ENCODE peak calls at places on chromosome 12, in six cellular contexts. H is tibial artery, A is iPS DF 6.9, Q is lower lobe of right lung, W is prostate gland, G is A549. R is an unnamed sample.

GRCh38 chr12:11719678-11720099 is 70.2 kb downstream of the ETV6 start:
- DNase-seq in W (no peak), G (no peak), H (peak; percentile 77), A (no peak), Q (peak; percentile 79), R (peak; percentile 90)

GRCh38 chr12:47244730-47245285 is 165.0 kb upstream of the AMIGO2 start:
- DNase-seq in Q (no peak), H (no peak), A (no peak), W (no peak), G (no peak), R (no peak)

GRCh38 chr12:47841506-47841905 is 21.8 kb upstream of the HDAC7 start:
- DNase-seq in H (no peak), W (no peak), A (no peak), Q (no peak), G (no peak), R (no peak)

GRCh38 chr12:88127099-88127498 is 14.8 kb downstream of the CEP290 start:
- DNase-seq in W (no peak), A (no peak), G (no peak), H (no peak), Q (no peak), R (no peak)

GRCh38 chr12:105843989-105844768 is 294.6 kb downstream of the NUAK1 start:
- DNase-seq in W (no peak), Q (no peak), G (no peak), A (no peak), H (no peak), R (no peak)

GRCh38 chr12:75491169-75491568 is 10.6 kb downstream of the GLIPR1 start:
- DNase-seq in Q (no peak), G (no peak), W (no peak), A (no peak), H (no peak), R (no peak)

GRCh38 chr12:47870175-47870781 is 34.5 kb downstream of the VDR start:
- DNase-seq in W (no peak), G (peak; percentile 34), H (peak; percentile 79), A (peak; percentile 33), Q (no peak), R (peak; percentile 68)

GRCh38 chr12:10184261-10184843 is 5.5 kb downstream of the TMEM52B start:
- DNase-seq in H (no peak), Q (no peak), A (no peak), G (no peak), W (no peak), R (no peak)

GRCh38 chr12:47744005-47744651 is 14.6 kb downstream of the RAPGEF3 start:
- DNase-seq in H (no peak), G (peak; percentile 39), W (peak; percentile 85), A (peak; percentile 70), Q (peak; percentile 78), R (no peak)

GRCh38 chr12:31491395-31491794 is 99.5 kb downstream of the DENND5B start:
- DNase-seq in W (no peak), G (no peak), A (no peak), H (no peak), Q (no peak), R (no peak)
- H3K27ac ChIP-seq in W (no peak overlapping the region), G (peak overlapping the region; percentile 83), A (no peak overlapping the region), H (no peak overlapping the region), Q (no peak overlapping the region), R (no peak overlapping the region)

DNA sequence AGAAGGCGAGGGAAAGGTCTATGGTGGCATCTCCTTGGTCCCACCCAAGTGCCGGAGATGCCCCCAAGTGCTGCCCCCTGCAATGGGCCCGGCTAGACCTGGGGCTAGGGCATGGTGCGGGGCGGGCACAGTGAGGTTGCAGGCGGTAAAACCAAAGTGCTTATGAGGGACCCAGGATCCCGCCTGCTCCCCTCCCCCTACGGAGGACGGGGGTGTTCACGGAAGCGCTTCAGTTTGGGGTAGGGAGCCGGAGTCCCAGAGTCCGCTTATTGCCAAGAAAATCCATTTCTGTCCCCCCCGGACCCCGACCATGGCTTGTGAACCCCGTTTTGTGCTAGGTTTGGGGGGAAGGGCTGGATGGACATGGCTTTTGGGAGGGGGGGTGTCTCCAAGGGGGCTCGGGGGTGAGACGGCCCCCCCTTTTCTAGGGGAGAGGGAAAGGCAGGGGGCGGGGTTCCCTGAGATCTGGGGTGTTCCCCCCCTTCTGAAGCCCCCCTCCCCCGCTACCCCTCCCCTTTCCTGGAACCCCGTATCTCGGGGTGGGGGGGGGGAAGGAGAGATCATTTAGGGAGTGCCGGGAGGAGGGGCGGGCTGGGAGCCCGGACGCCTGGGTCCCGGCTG is 5.4 kb upstream of the GPR84 start:
- DNase-seq in H (no peak), Q (no peak), G (no peak), A (no peak), W (no peak), R (peak; percentile 67)
- H3K4me3 ChIP-seq in H (peak overlapping the region; percentile 46), Q (peak overlapping the region; percentile 46), G (peak overlapping the region; percentile 47), A (peak overlapping the region; percentile 26), W (peak overlapping the region; percentile 18), R (no peak overlapping the region)

GRCh38 chr12:122563361-122563760 is 36.3 kb downstream of the KNTC1 start:
- DNase-seq in W (no peak), A (no peak), G (no peak), Q (no peak), H (no peak), R (no peak)

GRCh38 chr12:122558721-122559641 is 31.9 kb downstream of the KNTC1 start:
- DNase-seq in G (no peak), H (no peak), W (no peak), Q (no peak), A (no peak), R (no peak)

DNA sequence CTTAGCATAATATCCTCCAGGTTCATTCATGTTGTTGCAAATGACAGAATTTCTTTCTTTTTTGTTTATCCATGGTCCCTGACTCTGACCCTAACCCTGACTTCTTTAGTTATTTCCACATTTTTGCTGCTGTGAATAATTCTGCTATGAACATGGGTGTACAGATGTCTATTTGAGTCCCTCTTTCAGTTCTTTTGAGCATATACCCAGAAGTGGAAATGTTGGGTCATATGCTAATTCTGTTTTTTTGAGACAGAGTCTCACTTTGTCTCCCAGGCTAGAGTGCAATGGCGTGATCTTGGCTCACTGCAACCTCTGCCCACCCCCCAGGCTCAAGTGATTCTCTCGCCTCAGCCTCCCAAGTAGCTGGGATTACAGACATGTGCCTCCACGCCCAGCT is 33.1 kb downstream of the KNTC1 start:
- DNase-seq in A (no peak), H (no peak), W (no peak), Q (no peak), G (no peak), R (no peak)
- H3K27ac ChIP-seq in A (no peak overlapping the region), H (no peak overlapping the region), W (no peak overlapping the region), Q (no peak overlapping the region), G (no peak overlapping the region), R (no peak overlapping the region)

GRCh38 chr12:119803391-119803791 is 73.7 kb downstream of the CIT start:
- DNase-seq in A (peak; percentile 29), G (no peak), W (peak; percentile 12), H (no peak), Q (no peak), R (no peak)

GRCh38 chr12:119804011-119804641 is 73.0 kb downstream of the CIT start:
- DNase-seq in Q (peak; percentile 55), H (no peak), W (peak; percentile 51), A (peak; percentile 64), G (peak; percentile 63), R (peak; percentile 60)

GRCh38 chr12:119797090-119797489 is 80.0 kb downstream of the CIT start:
- DNase-seq in G (no peak), W (no peak), A (no peak), H (no peak), Q (no peak), R (no peak)

GRCh38 chr12:119807380-119807779 is 69.7 kb downstream of the CIT start:
- DNase-seq in Q (no peak), H (no peak), A (no peak), G (no peak), W (no peak), R (no peak)

GRCh38 chr12:119802472-119802871 is 74.6 kb downstream of the CIT start:
- DNase-seq in Q (no peak), W (peak; percentile 30), G (no peak), H (peak; percentile 70), A (no peak), R (peak; percentile 81)
- H3K4me3 ChIP-seq in Q (no peak overlapping the region), W (no peak overlapping the region), G (no peak overlapping the region), H (no peak overlapping the region), A (no peak overlapping the region), R (no peak overlapping the region)

GRCh38 chr12:90501412-90501811 is 453.6 kb downstream of the CCER1 start:
- DNase-seq in A (no peak), G (no peak), W (no peak), H (no peak), Q (no peak), R (no peak)
- H3K27ac ChIP-seq in A (no peak overlapping the region), G (no peak overlapping the region), W (no peak overlapping the region), H (no peak overlapping the region), Q (no peak overlapping the region), R (no peak overlapping the region)

GRCh38 chr12:3364661-3365264 is 126.2 kb upstream of the PRMT8 start:
- DNase-seq in W (no peak), G (no peak), Q (no peak), A (no peak), H (no peak), R (no peak)

GRCh38 chr12:3366451-3367155 is 124.4 kb upstream of the PRMT8 start:
- DNase-seq in G (no peak), H (no peak), A (no peak), W (no peak), Q (no peak), R (no peak)

GRCh38 chr12:3364226-3364625 is 126.8 kb upstream of the PRMT8 start:
- DNase-seq in H (no peak), G (no peak), A (no peak), W (no peak), Q (no peak), R (no peak)

GRCh38 chr12:3363608-3364007 is 127.4 kb upstream of the PRMT8 start:
- DNase-seq in Q (no peak), H (peak; percentile 48), A (no peak), W (no peak), G (no peak), R (no peak)

GRCh38 chr12:3365416-3366385 is 125.3 kb upstream of the PRMT8 start:
- DNase-seq in G (no peak), Q (peak; percentile 52), H (no peak), W (peak; percentile 21), A (no peak), R (no peak)
- H3K4me3 ChIP-seq in G (peak overlapping the region; percentile 48), Q (peak overlapping the region; percentile 36), H (peak overlapping the region; percentile 8), W (peak overlapping the region; percentile 33), A (peak overlapping the region; percentile 44), R (peak overlapping the region; percentile 17)

GRCh38 chr12:94185801-94186200 is 37.4 kb downstream of the PLXNC1 start:
- DNase-seq in H (no peak), A (no peak), G (no peak), Q (no peak), W (no peak), R (no peak)
- H3K27ac ChIP-seq in H (no peak overlapping the region), A (no peak overlapping the region), G (no peak overlapping the region), Q (no peak overlapping the region), W (no peak overlapping the region), R (no peak overlapping the region)

GRCh38 chr12:4829161-4829792 is 80.4 kb upstream of the KCNA1 start:
- DNase-seq in Q (no peak), G (no peak), W (no peak), H (no peak), A (no peak), R (no peak)
- H3K4me3 ChIP-seq in Q (no peak overlapping the region), G (no peak overlapping the region), W (no peak overlapping the region), H (no peak overlapping the region), A (no peak overlapping the region), R (no peak overlapping the region)

R was measured in aorta.